ENCODE peak calls at places on chromosomes 1 and 21, in four cellular contexts. One of them, this sample, is unnamed.
A peak's percentile ranks its signal among the peaks of the same experiment; 100 is the strongest.

GRCh38 chr1:202599669-202600431 is 110.4 kb downstream of the SYT2 start:
- DNase-seq in NB4: peak; percentile 74
- DNase-seq in Caco-2: peak; percentile 74
- DNase-seq in SJSA1: peak; percentile 69
- DNase-seq in this sample: peak; percentile 69

GRCh38 chr1:162942903-162943567 is 82.1 kb upstream of the CCDC190 start:
- DNase-seq in SJSA1: no peak
- DNase-seq in Caco-2: no peak
- DNase-seq in NB4: no peak
- DNase-seq in this sample: no peak

GRCh38 chr1:61323681-61324328 is 241.4 kb downstream of the NFIA start:
- DNase-seq in SJSA1: no peak
- DNase-seq in Caco-2: no peak
- DNase-seq in NB4: no peak
- DNase-seq in this sample: peak; percentile 68

GRCh38 chr21:42922918-42923317 is 2.5 kb downstream of the ERVH48-1 start:
- DNase-seq in Caco-2: no peak
- DNase-seq in NB4: no peak
- DNase-seq in SJSA1: no peak
- DNase-seq in this sample: no peak

GRCh38 chr21:45362077-45362747 is 42.8 kb upstream of the COL18A1 start:
- DNase-seq in Caco-2: no peak
- DNase-seq in SJSA1: no peak
- DNase-seq in NB4: no peak
- DNase-seq in this sample: no peak

GRCh38 chr1:162688521-162688920 is 56.3 kb downstream of the DDR2 start:
- DNase-seq in Caco-2: no peak
- DNase-seq in NB4: no peak
- DNase-seq in SJSA1: no peak
- DNase-seq in this sample: no peak

GRCh38 chr1:161486806-161487482 is 18.3 kb upstream of the FCGR2A start:
- DNase-seq in NB4: peak; percentile 80
- DNase-seq in Caco-2: no peak
- DNase-seq in SJSA1: peak; percentile 41
- DNase-seq in this sample: peak; percentile 46

GRCh38 chr1:154155282-154155681 is 409 bp upstream of the NUP210L start:
- DNase-seq in SJSA1: no peak
- DNase-seq in NB4: no peak
- DNase-seq in Caco-2: no peak
- DNase-seq in this sample: no peak

GRCh38 chr1:227885135-227885647 is 62.5 kb downstream of the WNT9A start:
- DNase-seq in NB4: no peak
- DNase-seq in Caco-2: no peak
- DNase-seq in SJSA1: no peak
- DNase-seq in this sample: no peak

GRCh38 chr1:24345334-24345733 is 26.2 kb downstream of the GRHL3 start:
- DNase-seq in Caco-2: no peak
- DNase-seq in NB4: peak; percentile 34
- DNase-seq in SJSA1: no peak
- DNase-seq in this sample: no peak

GRCh38 chr21:28069446-28069845 is 923.2 kb downstream of the LTN1 start:
- DNase-seq in Caco-2: no peak
- DNase-seq in SJSA1: no peak
- DNase-seq in NB4: no peak
- DNase-seq in this sample: peak; percentile 38

GRCh38 chr1:42847721-42848470 is 1.5 kb downstream of the ZNF691 start:
- DNase-seq in NB4: no peak
- DNase-seq in SJSA1: no peak
- DNase-seq in Caco-2: no peak
- DNase-seq in this sample: no peak

GRCh38 chr1:40926441-40926840 is 53.1 kb upstream of the CTPS1 start:
- DNase-seq in Caco-2: no peak
- DNase-seq in SJSA1: no peak
- DNase-seq in NB4: no peak
- DNase-seq in this sample: no peak

GRCh38 chr1:35851175-35851869 is 31.7 kb upstream of the AGO1 start:
- DNase-seq in SJSA1: no peak
- DNase-seq in Caco-2: no peak
- DNase-seq in NB4: no peak
- DNase-seq in this sample: no peak

GRCh38 chr1:151799179-151800022 is 5.8 kb downstream of the LINGO4 start:
- DNase-seq in Caco-2: no peak
- DNase-seq in NB4: no peak
- DNase-seq in SJSA1: no peak
- DNase-seq in this sample: no peak

GRCh38 chr1:83619497-83619896 is 379.4 kb downstream of the TTLL7 start:
- DNase-seq in SJSA1: no peak
- DNase-seq in NB4: no peak
- DNase-seq in Caco-2: no peak
- DNase-seq in this sample: no peak

GRCh38 chr1:7686301-7686850 is 84.7 kb upstream of the VAMP3 start:
- DNase-seq in SJSA1: no peak
- DNase-seq in Caco-2: no peak
- DNase-seq in NB4: no peak
- DNase-seq in this sample: no peak

GRCh38 chr1:74193908-74194307 is 4.1 kb downstream of the LRRIQ3 start:
- DNase-seq in SJSA1: no peak
- DNase-seq in Caco-2: no peak
- DNase-seq in NB4: no peak
- DNase-seq in this sample: peak; percentile 11

GRCh38 chr1:3069491-3070303 is 694 bp downstream of the PRDM16 start:
- DNase-seq in Caco-2: no peak
- DNase-seq in NB4: peak; percentile 8
- DNase-seq in SJSA1: peak; percentile 43
- DNase-seq in this sample: peak; percentile 11

GRCh38 chr1:151641229-151641628 is 29.4 kb downstream of the SNX27 start:
- DNase-seq in Caco-2: no peak
- DNase-seq in SJSA1: no peak
- DNase-seq in NB4: no peak
- DNase-seq in this sample: peak; percentile 19

GRCh38 chr1:17636612-17637011 is 97.1 kb downstream of the ARHGEF10L start:
- DNase-seq in Caco-2: no peak
- DNase-seq in SJSA1: no peak
- DNase-seq in NB4: peak; percentile 33
- DNase-seq in this sample: peak; percentile 25

GRCh38 chr1:20051218-20051829 is 18.7 kb upstream of the PLA2G5 start:
- DNase-seq in SJSA1: no peak
- DNase-seq in Caco-2: no peak
- DNase-seq in NB4: no peak
- DNase-seq in this sample: peak; percentile 27

GRCh38 chr1:33022650-33023200 is 14.0 kb downstream of the AK2 start:
- DNase-seq in Caco-2: no peak
- DNase-seq in NB4: no peak
- DNase-seq in SJSA1: no peak
- DNase-seq in this sample: no peak

GRCh38 chr1:2314803-2315710 is 76.3 kb downstream of the MORN1 start:
- DNase-seq in SJSA1: peak; percentile 26
- DNase-seq in NB4: peak; percentile 33
- DNase-seq in Caco-2: peak; percentile 63
- DNase-seq in this sample: no peak

GRCh38 chr1:9242338-9242969 is 7.9 kb downstream of the H6PD start:
- DNase-seq in SJSA1: no peak
- DNase-seq in Caco-2: no peak
- DNase-seq in NB4: peak; percentile 64
- DNase-seq in this sample: no peak
- H3K4me3 ChIP-seq in SJSA1: no peak overlapping the region
- H3K4me3 ChIP-seq in Caco-2: no peak overlapping the region
- H3K4me3 ChIP-seq in NB4: no peak overlapping the region
- H3K4me3 ChIP-seq in this sample: no peak overlapping the region

DNA sequence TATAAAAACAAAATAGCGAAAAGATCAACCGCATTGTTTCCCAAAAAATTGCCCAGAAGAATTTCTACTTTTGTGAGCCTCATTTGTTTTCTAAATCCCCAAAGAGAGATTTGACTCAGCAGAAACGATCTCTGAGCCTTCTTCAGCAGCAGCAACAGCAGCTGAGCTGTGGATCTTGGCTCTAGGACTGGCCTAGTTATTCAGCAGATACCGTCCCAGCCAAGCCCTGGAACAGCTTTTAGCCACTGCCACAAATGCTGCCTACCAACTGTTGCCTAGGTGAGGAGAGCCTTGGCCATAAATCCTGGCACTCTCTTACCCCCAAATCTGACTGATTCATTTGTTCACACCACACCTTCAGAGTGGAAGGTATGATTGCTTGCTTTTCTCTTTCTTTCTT is 320.1 kb downstream of the TGFB2 start:
- DNase-seq in SJSA1: peak; percentile 59
- DNase-seq in NB4: no peak
- DNase-seq in Caco-2: no peak
- DNase-seq in this sample: no peak
- H3K4me3 ChIP-seq in SJSA1: no peak overlapping the region
- H3K4me3 ChIP-seq in NB4: no peak overlapping the region
- H3K4me3 ChIP-seq in Caco-2: no peak overlapping the region
- H3K4me3 ChIP-seq in this sample: no peak overlapping the region

GRCh38 chr21:23968008-23968407 is 1639.3 kb downstream of the MRPL39 start:
- DNase-seq in NB4: no peak
- DNase-seq in SJSA1: no peak
- DNase-seq in Caco-2: no peak
- DNase-seq in this sample: no peak

GRCh38 chr21:23963454-23963853 is 1643.8 kb downstream of the MRPL39 start:
- DNase-seq in NB4: no peak
- DNase-seq in SJSA1: no peak
- DNase-seq in Caco-2: no peak
- DNase-seq in this sample: no peak

DNA sequence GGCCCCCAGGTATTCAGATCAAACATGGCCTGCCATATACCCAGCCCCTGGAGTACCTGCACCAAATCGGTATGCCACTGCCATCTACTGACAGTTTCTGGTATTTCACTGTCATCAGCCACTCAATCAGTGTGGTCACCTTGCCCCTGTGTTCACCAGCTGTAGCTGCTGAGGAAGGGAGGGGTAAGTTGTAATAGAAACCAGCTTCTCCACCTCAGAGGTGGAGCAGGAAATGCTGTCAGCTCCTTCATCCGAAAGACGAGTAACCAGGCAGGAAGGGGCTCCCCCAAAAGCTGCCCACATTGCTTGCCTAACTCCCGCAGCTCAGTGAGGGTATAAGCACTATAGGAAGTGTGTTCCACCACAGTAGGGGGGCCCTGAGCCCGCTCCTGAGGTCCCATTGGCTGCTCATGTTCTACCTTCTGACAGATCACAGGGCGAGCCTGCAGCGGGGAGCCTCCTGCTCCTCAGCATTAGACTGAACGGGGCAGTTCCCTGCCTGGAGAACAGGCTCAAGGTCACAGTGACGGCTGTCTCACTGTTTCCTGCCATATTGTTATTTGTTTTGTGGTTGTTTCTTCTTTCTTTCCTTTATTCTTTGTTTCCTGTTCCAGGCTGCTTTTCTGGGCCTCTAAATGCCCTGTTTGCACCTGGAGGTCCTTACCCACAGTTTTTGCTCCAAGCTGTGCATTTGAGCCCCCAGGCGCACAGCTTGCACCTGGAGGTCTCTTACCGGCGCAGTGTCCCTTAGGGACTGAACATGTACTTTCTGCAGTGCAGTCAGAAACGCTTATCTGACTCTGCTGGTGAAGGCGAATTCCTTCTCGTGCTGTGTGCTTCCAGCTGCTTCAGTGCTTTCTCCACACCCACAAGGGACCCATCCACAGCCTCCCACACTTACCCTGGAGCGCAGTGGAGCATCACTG is 1638.3 kb downstream of the MRPL39 start:
- DNase-seq in NB4: peak; percentile 95
- DNase-seq in SJSA1: no peak
- DNase-seq in Caco-2: peak; percentile 63
- DNase-seq in this sample: no peak
- H3K4me3 ChIP-seq in NB4: peak overlapping the region; percentile 34
- H3K4me3 ChIP-seq in SJSA1: no peak overlapping the region
- H3K4me3 ChIP-seq in Caco-2: no peak overlapping the region
- H3K4me3 ChIP-seq in this sample: no peak overlapping the region

GRCh38 chr1:240567066-240567465 is 44.9 kb downstream of the GREM2 start:
- DNase-seq in SJSA1: no peak
- DNase-seq in NB4: no peak
- DNase-seq in Caco-2: no peak
- DNase-seq in this sample: no peak

GRCh38 chr1:240562779-240563178 is 49.2 kb downstream of the GREM2 start:
- DNase-seq in Caco-2: no peak
- DNase-seq in SJSA1: no peak
- DNase-seq in NB4: no peak
- DNase-seq in this sample: no peak

GRCh38 chr1:240559781-240560180 is 52.2 kb downstream of the GREM2 start:
- DNase-seq in Caco-2: no peak
- DNase-seq in SJSA1: no peak
- DNase-seq in NB4: peak; percentile 12
- DNase-seq in this sample: no peak

GRCh38 chr1:240562111-240562590 is 49.8 kb downstream of the GREM2 start:
- DNase-seq in SJSA1: no peak
- DNase-seq in NB4: peak; percentile 2
- DNase-seq in Caco-2: no peak
- DNase-seq in this sample: no peak
- H3K4me3 ChIP-seq in SJSA1: no peak overlapping the region
- H3K4me3 ChIP-seq in NB4: no peak overlapping the region
- H3K4me3 ChIP-seq in Caco-2: no peak overlapping the region
- H3K4me3 ChIP-seq in this sample: no peak overlapping the region

GRCh38 chr1:212257157-212257556 is 28.1 kb upstream of the PPP2R5A start:
- DNase-seq in NB4: no peak
- DNase-seq in Caco-2: no peak
- DNase-seq in SJSA1: no peak
- DNase-seq in this sample: no peak

GRCh38 chr1:212254853-212255363 is 30.3 kb upstream of the PPP2R5A start:
- DNase-seq in NB4: peak; percentile 14
- DNase-seq in SJSA1: no peak
- DNase-seq in Caco-2: peak; percentile 59
- DNase-seq in this sample: no peak

GRCh38 chr1:212255705-212256307 is 29.4 kb upstream of the PPP2R5A start:
- DNase-seq in SJSA1: no peak
- DNase-seq in Caco-2: no peak
- DNase-seq in NB4: peak; percentile 74
- DNase-seq in this sample: no peak

GRCh38 chr1:212259693-212260480 is 25.3 kb upstream of the PPP2R5A start:
- DNase-seq in SJSA1: no peak
- DNase-seq in Caco-2: no peak
- DNase-seq in NB4: no peak
- DNase-seq in this sample: no peak

DNA sequence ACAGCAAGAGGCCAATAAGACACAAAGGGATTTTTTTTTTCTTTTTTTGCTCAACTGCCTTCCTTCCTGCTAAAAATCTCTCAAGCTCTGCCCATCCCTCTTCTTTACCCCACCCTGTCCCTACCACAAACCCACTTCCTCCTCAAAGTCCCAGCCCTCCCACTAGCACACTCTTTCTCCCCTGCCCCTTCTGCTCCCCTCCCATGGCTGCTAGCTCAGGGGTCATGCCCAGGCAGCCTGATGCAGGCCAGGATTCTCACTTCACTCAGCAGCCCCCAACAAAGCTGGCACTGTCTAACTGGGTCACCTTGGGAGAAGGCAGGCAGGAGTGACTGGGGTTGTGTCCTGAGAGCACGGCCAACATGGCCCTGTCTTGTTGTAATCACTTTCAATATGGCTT is 28.8 kb upstream of the PPP2R5A start:
- DNase-seq in SJSA1: no peak
- DNase-seq in Caco-2: no peak
- DNase-seq in NB4: peak; percentile 92
- DNase-seq in this sample: no peak
- H3K4me3 ChIP-seq in SJSA1: no peak overlapping the region
- H3K4me3 ChIP-seq in Caco-2: no peak overlapping the region
- H3K4me3 ChIP-seq in NB4: peak overlapping the region; percentile 40
- H3K4me3 ChIP-seq in this sample: no peak overlapping the region

This sample was measured in mammary epithelial cell.